ENCODE peak calls at places on chromosomes 13 and 19, in four cellular contexts. D is GM12878, S is K562, F is HepG2. O is an unnamed sample.

GRCh38 chr13:26400545-26400944 is 146.6 kb downstream of the CDK8 start:
- DNase-seq in D (no peak), S (no peak), F (no peak), O (no peak)

GRCh38 chr13:47109028-47109427 is 212.2 kb upstream of the HTR2A start:
- DNase-seq in D (no peak), S (no peak), F (no peak), O (no peak)

GRCh38 chr19:4199699-4200293 is 17.3 kb downstream of the ANKRD24 start:
- DNase-seq in D (no peak), S (peak), F (peak), O (no peak)

GRCh38 chr19:6740589-6741348 is 1.3 kb downstream of the TRIP10 start:
- DNase-seq in D (no peak), S (peak), F (no peak), O (no peak)

GRCh38 chr13:48412100-48412556 is 785 bp downstream of the LPAR6 start:
- DNase-seq in D (no peak), S (no peak), F (no peak), O (no peak)

GRCh38 chr19:55382013-55382412 is 2.1 kb downstream of the TMEM238 start:
- DNase-seq in D (no peak), S (no peak), F (no peak), O (no peak)

GRCh38 chr13:111253334-111253872 is 67.0 kb upstream of the TEX29 start:
- DNase-seq in D (no peak), S (no peak), F (no peak), O (no peak)

GRCh38 chr13:92913840-92914239 is 312.8 kb upstream of the GPC6 start:
- DNase-seq in D (no peak), S (no peak), F (no peak), O (no peak)

GRCh38 chr19:1017906-1018305 is 3.0 kb downstream of the TMEM259 start:
- DNase-seq in D (no peak), S (no peak), F (no peak), O (no peak)

GRCh38 chr13:49791753-49792549 is 531 bp downstream of the KPNA3 start:
- DNase-seq in D (no peak), S (peak), F (no peak), O (no peak)

GRCh38 chr19:49930483-49931011 is 1.2 kb upstream of the NUP62 start:
- DNase-seq in D (no peak), S (peak), F (no peak), O (peak)

GRCh38 chr19:48661746-48662145 is 11.1 kb downstream of the NTN5 start:
- DNase-seq in D (no peak), S (no peak), F (no peak), O (no peak)

GRCh38 chr19:56538761-56539263 is at the start of gene ZFP28:
- DNase-seq in D (no peak), S (no peak), F (no peak), O (no peak)

GRCh38 chr13:112510002-112510780 is 77.8 kb downstream of the TUBGCP3 start:
- DNase-seq in D (no peak), S (peak), F (peak), O (peak)

GRCh38 chr19:1794424-1795185 is 17.5 kb downstream of the ATP8B3 start:
- DNase-seq in D (no peak), S (no peak), F (no peak), O (no peak)

GRCh38 chr13:93174260-93174659 is 52.3 kb upstream of the GPC6 start:
- DNase-seq in D (no peak), S (no peak), F (no peak), O (no peak)

GRCh38 chr19:1066748-1067340 is at the start of gene ARHGAP45:
- DNase-seq in D (no peak), S (peak), F (no peak), O (no peak)

GRCh38 chr19:3142292-3142670 is 6.4 kb downstream of the GNA15 start:
- DNase-seq in D (no peak), S (no peak), F (no peak), O (peak)

GRCh38 chr13:75963318-75963717 is 327.2 kb downstream of the LMO7 start:
- DNase-seq in D (no peak), S (peak), F (peak), O (no peak)

GRCh38 chr19:17757125-17757524 is 5.8 kb downstream of the FCHO1 start:
- DNase-seq in D (no peak), S (no peak), F (no peak), O (no peak)

GRCh38 chr19:8412783-8413592 is at the start of gene MARCHF2:
- DNase-seq in D (peak), S (peak), F (peak), O (peak)

GRCh38 chr19:17610384-17610783 is 54.9 kb downstream of the COLGALT1 start:
- DNase-seq in D (no peak), S (peak), F (peak), O (peak)

GRCh38 chr13:45623516-45624090 is 8.1 kb upstream of the ERICH6B start:
- DNase-seq in D (peak), S (peak), F (peak), O (peak)

GRCh38 chr13:49214917-49215376 is 5.2 kb upstream of the MLNR start:
- DNase-seq in D (no peak), S (no peak), F (peak), O (peak)

GRCh38 chr13:39244561-39245230 is 206.4 kb downstream of the NHLRC3 start:
- DNase-seq in D (no peak), S (no peak), F (no peak), O (no peak)

GRCh38 chr13:83065136-83065535 is 817.1 kb downstream of the SLITRK1 start:
- DNase-seq in D (no peak), S (no peak), F (no peak), O (no peak)

GRCh38 chr13:37747071-37747612 is 122.4 kb downstream of the TRPC4 start:
- DNase-seq in D (no peak), S (no peak), F (no peak), O (no peak)

GRCh38 chr13:29137995-29138394 is 317.9 kb downstream of the MTUS2 start:
- DNase-seq in D (no peak), S (no peak), F (no peak), O (no peak)

GRCh38 chr19:17677002-17677401 is 11.2 kb downstream of the UNC13A start:
- DNase-seq in D (no peak), S (peak), F (peak), O (peak)

GRCh38 chr13:36026556-36026955 is 104.6 kb downstream of the DCLK1 start:
- DNase-seq in D (no peak), S (no peak), F (no peak), O (no peak)

GRCh38 chr19:39342647-39343305 is 555 bp downstream of the SAMD4B start:
- DNase-seq in D (no peak), S (no peak), F (no peak), O (no peak)

GRCh38 chr19:4709440-4710280 is 14.0 kb downstream of the DPP9 start:
- DNase-seq in D (no peak), S (no peak), F (no peak), O (no peak)

GRCh38 chr13:27625839-27626238 is 4.1 kb downstream of the POLR1D start:
- DNase-seq in D (no peak), S (no peak), F (peak), O (no peak)

GRCh38 chr19:46232468-46232867 is 2.9 kb downstream of the IGFL1 start:
- DNase-seq in D (no peak), S (no peak), F (no peak), O (no peak)

GRCh38 chr19:48806518-48806817 is 4.4 kb downstream of the BCAT2 start:
- DNase-seq in D (no peak), S (peak), F (no peak), O (no peak)

GRCh38 chr19:1252818-1253513 is 4.6 kb downstream of the MIDN start:
- DNase-seq in D (no peak), S (peak), F (peak), O (no peak)

GRCh38 chr19:39402417-39403297 is 4.0 kb upstream of the ZFP36 start:
- DNase-seq in D (peak), S (peak), F (no peak), O (peak)

GRCh38 chr13:33204130-33204927 is 81.2 kb downstream of the STARD13 start:
- DNase-seq in D (peak), S (no peak), F (no peak), O (no peak)
- H3K27ac ChIP-seq in D (peak), S (no peak), F (no peak), O (no peak)

DNA sequence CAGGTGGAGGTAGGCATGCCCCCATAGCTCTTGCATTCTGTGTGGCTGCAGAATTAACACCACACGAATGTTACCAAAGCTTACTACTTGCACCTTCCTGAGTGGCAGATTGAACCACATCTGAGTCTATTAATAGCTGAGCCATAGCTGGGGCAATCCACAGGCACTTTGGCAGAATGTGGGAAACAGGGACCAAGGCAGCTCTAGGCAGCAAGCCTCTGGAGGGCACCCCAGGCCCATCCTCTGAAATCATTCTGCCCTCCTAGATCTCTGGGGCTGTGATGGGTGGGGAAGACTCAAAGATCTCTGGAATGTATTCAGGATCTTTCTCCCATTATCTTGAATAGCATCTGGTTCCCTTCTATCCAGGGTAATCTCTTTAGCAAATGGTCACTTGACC is 139.3 kb downstream of the TNFRSF19 start:
- DNase-seq in D (no peak), S (no peak), F (no peak), O (no peak)
- TF ChIP-seq ZBTB33 in D (no peak), S (no peak), F (no peak), O (no peak)

GRCh38 chr19:19115954-19116353 is 22.3 kb downstream of the TMEM161A start:
- DNase-seq in D (no peak), S (peak), F (peak), O (no peak)

GRCh38 chr19:19111138-19111835 is 27.0 kb downstream of the TMEM161A start:
- DNase-seq in D (no peak), S (no peak), F (no peak), O (no peak)

GRCh38 chr19:19110410-19111137 is 27.7 kb downstream of the TMEM161A start:
- DNase-seq in D (no peak), S (no peak), F (no peak), O (no peak)

GRCh38 chr19:19111967-19112580 is 26.2 kb downstream of the TMEM161A start:
- DNase-seq in D (no peak), S (no peak), F (no peak), O (no peak)

GRCh38 chr19:19113040-19113541 is 25.2 kb downstream of the TMEM161A start:
- DNase-seq in D (no peak), S (peak), F (peak), O (no peak)
- TF ChIP-seq POLR2A in D (no peak), S (peak), F (no peak), O (no peak)

GRCh38 chr19:41811981-41812380 is 15.6 kb downstream of the CEACAM3 start:
- DNase-seq in D (no peak), S (no peak), F (no peak), O (no peak)
- H3K27ac ChIP-seq in D (no peak), S (no peak), F (no peak), O (no peak)

GRCh38 chr13:113668491-113668971 is 1.5 kb downstream of the GRK1 start:
- DNase-seq in D (no peak), S (no peak), F (no peak), O (no peak)
- TF ChIP-seq ZBTB33 in D (no peak), S (no peak), F (no peak), O (no peak)

GRCh38 chr13:103810026-103810425 is 743.8 kb upstream of the SLC10A2 start:
- DNase-seq in D (no peak), S (no peak), F (no peak), O (no peak)

GRCh38 chr13:103812558-103812957 is 746.3 kb upstream of the SLC10A2 start:
- DNase-seq in D (no peak), S (no peak), F (no peak), O (no peak)

GRCh38 chr13:103812966-103813365 is 746.7 kb upstream of the SLC10A2 start:
- DNase-seq in D (no peak), S (no peak), F (no peak), O (no peak)

GRCh38 chr13:103815619-103816018 is 749.4 kb upstream of the SLC10A2 start:
- DNase-seq in D (no peak), S (no peak), F (no peak), O (no peak)
- TF ChIP-seq POLR2A in D (no peak), S (no peak), F (no peak), O (no peak)

GRCh38 chr13:99312493-99312883 is 5.3 kb upstream of the GPR183 start:
- DNase-seq in D (no peak), S (no peak), F (no peak), O (no peak)

GRCh38 chr13:99310382-99311031 is 3.3 kb upstream of the GPR183 start:
- DNase-seq in D (no peak), S (no peak), F (no peak), O (no peak)

GRCh38 chr13:99313473-99313872 is 6.3 kb upstream of the GPR183 start:
- DNase-seq in D (no peak), S (no peak), F (no peak), O (no peak)

GRCh38 chr13:99311137-99311536 is 3.9 kb upstream of the GPR183 start:
- DNase-seq in D (no peak), S (peak), F (no peak), O (no peak)

DNA sequence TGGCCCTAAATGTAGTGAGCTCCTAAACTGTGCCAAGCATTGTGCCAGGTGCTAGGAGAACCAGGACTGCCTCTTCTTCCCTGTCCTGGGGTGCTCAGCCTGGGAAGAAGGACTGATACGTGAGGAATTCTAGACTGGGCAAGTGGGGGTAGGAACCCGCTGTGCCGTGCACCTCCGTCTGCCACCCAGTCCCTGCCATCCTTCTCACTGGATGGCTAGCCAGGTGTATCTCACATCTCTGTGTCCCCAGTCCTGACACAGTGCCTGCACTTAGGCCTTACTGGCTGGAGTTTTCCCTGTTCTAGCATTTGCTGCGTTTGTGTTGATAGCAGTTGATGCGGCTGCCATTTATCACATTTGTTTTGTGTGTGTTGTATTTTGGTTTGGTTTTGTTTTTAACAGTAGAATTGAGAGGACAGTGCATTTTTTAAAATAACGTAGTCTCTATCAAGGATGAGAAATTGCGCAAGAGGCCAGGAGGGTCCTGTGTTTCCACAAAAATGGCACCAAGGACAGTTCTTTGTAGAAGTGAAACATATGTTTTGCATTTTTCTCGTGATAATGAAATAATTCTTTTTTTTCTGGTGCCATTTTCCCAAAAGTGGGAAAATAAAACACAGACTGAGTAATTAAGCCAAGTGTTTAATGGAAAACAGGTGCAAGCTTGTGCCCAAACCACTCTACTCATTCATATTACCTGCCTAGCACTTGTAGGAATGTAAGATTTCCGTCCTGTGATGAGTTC is 4.7 kb upstream of the GPR183 start:
- DNase-seq in D (no peak), S (no peak), F (no peak), O (no peak)
- H3K27ac ChIP-seq in D (peak), S (peak), F (no peak), O (no peak)

GRCh38 chr13:59409211-59409610 is 754.5 kb downstream of the DIAPH3 start:
- DNase-seq in D (no peak), S (no peak), F (no peak), O (no peak)
- TF ChIP-seq ZBTB33 in D (no peak), S (no peak), F (no peak), O (no peak)

GRCh38 chr19:16586477-16586871 is 14.3 kb upstream of the SLC35E1 start:
- DNase-seq in D (no peak), S (no peak), F (no peak), O (no peak)

GRCh38 chr19:16584825-16585801 is 12.9 kb upstream of the SLC35E1 start:
- DNase-seq in D (no peak), S (peak), F (no peak), O (no peak)

GRCh38 chr19:16587031-16588023 is 15.1 kb upstream of the SLC35E1 start:
- DNase-seq in D (peak), S (no peak), F (no peak), O (no peak)

GRCh38 chr19:16588089-16588823 is 16.0 kb upstream of the SLC35E1 start:
- DNase-seq in D (peak), S (peak), F (no peak), O (no peak)

DNA sequence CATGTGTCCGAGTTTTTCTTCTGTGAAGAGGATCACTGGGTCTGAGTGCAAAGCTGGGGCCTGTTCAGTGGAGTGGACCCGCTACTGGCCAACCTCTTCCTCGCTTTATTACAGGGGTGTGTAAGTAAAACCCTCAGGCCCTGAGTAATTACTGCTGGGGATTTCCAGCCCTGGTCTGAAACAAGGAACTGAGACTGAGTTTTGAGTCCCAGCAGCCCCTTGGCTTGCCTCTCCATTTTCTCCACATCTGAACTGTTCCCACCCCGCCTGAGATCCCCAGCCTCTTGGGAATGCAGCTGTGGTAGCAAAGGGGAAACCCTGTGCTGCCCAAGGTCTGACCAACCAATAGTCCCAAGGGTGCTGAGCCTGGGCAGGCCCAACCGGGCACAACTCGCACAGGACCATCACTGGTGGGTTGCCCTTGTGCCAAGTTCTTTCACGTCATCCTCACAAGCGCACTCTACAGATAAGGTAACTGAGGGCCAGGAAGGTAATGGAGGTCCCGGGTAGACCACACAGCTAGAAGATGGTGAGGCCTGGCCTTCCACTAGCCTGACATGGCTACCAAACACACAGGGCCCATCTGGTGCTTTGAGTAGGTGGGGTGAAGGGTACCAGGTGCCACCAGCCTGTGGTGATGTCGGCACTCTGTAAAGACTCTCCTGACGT is 13.7 kb upstream of the SLC35E1 start:
- DNase-seq in D (peak), S (no peak), F (no peak), O (no peak)
- TF ChIP-seq POLR2A in D (peak), S (no peak), F (no peak), O (no peak)

GRCh38 chr13:51152713-51153112 is 41.6 kb upstream of the C13orf42 start:
- DNase-seq in D (no peak), S (no peak), F (no peak), O (no peak)
- H3K27ac ChIP-seq in D (no peak), S (no peak), F (no peak), O (no peak)